ENCODE peak calls at places on chromosome 6, in six cellular contexts. One of them, this sample, is unnamed. For H3K27me3, the result is how much of the 10 kb centered on the place peaks cover.

GRCh38 chr6:124339610-124340339 is 536.1 kb downstream of the NKAIN2 start:
- DNase-seq in heart left ventricle: no peak
- DNase-seq in tibial artery: no peak
- DNase-seq in lower lobe of right lung: no peak
- DNase-seq in PC-3: no peak
- DNase-seq in sigmoid colon: no peak
- DNase-seq in this sample: no peak

GRCh38 chr6:147287869-147288271 is 83.7 kb downstream of the STXBP5 start:
- DNase-seq in heart left ventricle: no peak
- DNase-seq in tibial artery: no peak
- DNase-seq in lower lobe of right lung: no peak
- DNase-seq in PC-3: peak
- DNase-seq in sigmoid colon: no peak
- DNase-seq in this sample: peak

GRCh38 chr6:61809004-61809595 is 476.9 kb downstream of the KHDRBS2 start:
- DNase-seq in heart left ventricle: no peak
- DNase-seq in tibial artery: no peak
- DNase-seq in lower lobe of right lung: no peak
- DNase-seq in PC-3: peak
- DNase-seq in sigmoid colon: no peak
- DNase-seq in this sample: peak

GRCh38 chr6:81476881-81477280 is 275.6 kb downstream of the TENT5A start:
- DNase-seq in heart left ventricle: no peak
- DNase-seq in tibial artery: no peak
- DNase-seq in lower lobe of right lung: no peak
- DNase-seq in PC-3: peak
- DNase-seq in sigmoid colon: no peak
- DNase-seq in this sample: peak

GRCh38 chr6:53855940-53856339 is 61.1 kb downstream of the LRRC1 start:
- DNase-seq in heart left ventricle: no peak
- DNase-seq in tibial artery: no peak
- DNase-seq in lower lobe of right lung: no peak
- DNase-seq in PC-3: no peak
- DNase-seq in sigmoid colon: no peak
- DNase-seq in this sample: no peak

GRCh38 chr6:15621203-15622044 is 41.4 kb downstream of the DTNBP1 start:
- DNase-seq in heart left ventricle: peak
- DNase-seq in tibial artery: no peak
- DNase-seq in lower lobe of right lung: peak
- DNase-seq in PC-3: no peak
- DNase-seq in sigmoid colon: peak
- DNase-seq in this sample: peak

GRCh38 chr6:133646021-133646682 is 242.8 kb upstream of the TCF21 start:
- DNase-seq in heart left ventricle: no peak
- DNase-seq in tibial artery: no peak
- DNase-seq in lower lobe of right lung: no peak
- DNase-seq in PC-3: peak
- DNase-seq in sigmoid colon: no peak
- DNase-seq in this sample: peak

GRCh38 chr6:108361312-108361932 is 66.6 kb downstream of the AFG1L start:
- DNase-seq in heart left ventricle: no peak
- DNase-seq in tibial artery: no peak
- DNase-seq in lower lobe of right lung: no peak
- DNase-seq in PC-3: no peak
- DNase-seq in sigmoid colon: no peak
- DNase-seq in this sample: no peak

GRCh38 chr6:2949536-2950083 is 21.8 kb downstream of the SERPINB6 start:
- DNase-seq in heart left ventricle: no peak
- DNase-seq in tibial artery: no peak
- DNase-seq in lower lobe of right lung: no peak
- DNase-seq in PC-3: no peak
- DNase-seq in sigmoid colon: no peak
- DNase-seq in this sample: no peak

GRCh38 chr6:157988700-157989063 is 7.0 kb downstream of the SYNJ2 start:
- DNase-seq in heart left ventricle: no peak
- DNase-seq in tibial artery: no peak
- DNase-seq in lower lobe of right lung: no peak
- DNase-seq in PC-3: no peak
- DNase-seq in sigmoid colon: peak
- DNase-seq in this sample: no peak

GRCh38 chr6:25359191-25359861 is 80.2 kb downstream of the CARMIL1 start:
- DNase-seq in heart left ventricle: peak
- DNase-seq in tibial artery: no peak
- DNase-seq in lower lobe of right lung: no peak
- DNase-seq in PC-3: peak
- DNase-seq in sigmoid colon: peak
- DNase-seq in this sample: peak

GRCh38 chr6:14079433-14079832 is 38.1 kb upstream of the CD83 start:
- DNase-seq in heart left ventricle: peak
- DNase-seq in tibial artery: no peak
- DNase-seq in lower lobe of right lung: no peak
- DNase-seq in PC-3: peak
- DNase-seq in sigmoid colon: no peak
- DNase-seq in this sample: peak

GRCh38 chr6:81895511-81896185 is 143.2 kb upstream of the TENT5A start:
- DNase-seq in heart left ventricle: no peak
- DNase-seq in tibial artery: no peak
- DNase-seq in lower lobe of right lung: no peak
- DNase-seq in PC-3: peak
- DNase-seq in sigmoid colon: no peak
- DNase-seq in this sample: peak

GRCh38 chr6:14212020-14212419 is 94.4 kb downstream of the CD83 start:
- DNase-seq in heart left ventricle: no peak
- DNase-seq in tibial artery: no peak
- DNase-seq in lower lobe of right lung: no peak
- DNase-seq in PC-3: peak
- DNase-seq in sigmoid colon: no peak
- DNase-seq in this sample: no peak

GRCh38 chr6:125679651-125680050 is 69.8 kb upstream of the HEY2 start:
- DNase-seq in heart left ventricle: no peak
- DNase-seq in tibial artery: no peak
- DNase-seq in lower lobe of right lung: no peak
- DNase-seq in PC-3: no peak
- DNase-seq in sigmoid colon: no peak
- DNase-seq in this sample: no peak

GRCh38 chr6:47168176-47168575 is 126.0 kb upstream of the ADGRF1 start:
- DNase-seq in heart left ventricle: no peak
- DNase-seq in tibial artery: peak
- DNase-seq in lower lobe of right lung: no peak
- DNase-seq in PC-3: peak
- DNase-seq in sigmoid colon: no peak
- DNase-seq in this sample: peak

GRCh38 chr6:18893540-18894269 is 506.6 kb downstream of the RNF144B start:
- DNase-seq in heart left ventricle: no peak
- DNase-seq in tibial artery: no peak
- DNase-seq in lower lobe of right lung: no peak
- DNase-seq in PC-3: no peak
- DNase-seq in sigmoid colon: no peak
- DNase-seq in this sample: no peak

GRCh38 chr6:558959-559358 is 97.9 kb downstream of the HUS1B start:
- DNase-seq in heart left ventricle: no peak
- DNase-seq in tibial artery: no peak
- DNase-seq in lower lobe of right lung: no peak
- DNase-seq in PC-3: no peak
- DNase-seq in sigmoid colon: no peak
- DNase-seq in this sample: no peak

GRCh38 chr6:33419580-33420492 is at the start of gene SYNGAP1:
- DNase-seq in heart left ventricle: peak
- DNase-seq in tibial artery: peak
- DNase-seq in lower lobe of right lung: no peak
- DNase-seq in PC-3: no peak
- DNase-seq in sigmoid colon: peak
- DNase-seq in this sample: peak

GRCh38 chr6:549901-550300 is 107.0 kb downstream of the HUS1B start:
- DNase-seq in heart left ventricle: no peak
- DNase-seq in tibial artery: no peak
- DNase-seq in lower lobe of right lung: no peak
- DNase-seq in PC-3: no peak
- DNase-seq in sigmoid colon: no peak
- DNase-seq in this sample: no peak

GRCh38 chr6:17886891-17887290 is 100.5 kb downstream of the KIF13A start:
- DNase-seq in heart left ventricle: no peak
- DNase-seq in tibial artery: no peak
- DNase-seq in lower lobe of right lung: no peak
- DNase-seq in PC-3: no peak
- DNase-seq in sigmoid colon: no peak
- DNase-seq in this sample: no peak

GRCh38 chr6:170523256-170524187 is 29.6 kb downstream of the PSMB1 start:
- DNase-seq in heart left ventricle: peak
- DNase-seq in tibial artery: no peak
- DNase-seq in lower lobe of right lung: no peak
- DNase-seq in PC-3: no peak
- DNase-seq in sigmoid colon: no peak
- DNase-seq in this sample: no peak

GRCh38 chr6:143615785-143616184 is 62.0 kb upstream of the PHACTR2 start:
- DNase-seq in heart left ventricle: no peak
- DNase-seq in tibial artery: no peak
- DNase-seq in lower lobe of right lung: no peak
- DNase-seq in PC-3: no peak
- DNase-seq in sigmoid colon: no peak
- DNase-seq in this sample: no peak

GRCh38 chr6:3929281-3929798 is 80.2 kb downstream of the FAM50B start:
- DNase-seq in heart left ventricle: no peak
- DNase-seq in tibial artery: no peak
- DNase-seq in lower lobe of right lung: no peak
- DNase-seq in PC-3: no peak
- DNase-seq in sigmoid colon: peak
- DNase-seq in this sample: peak

GRCh38 chr6:14226051-14226660 is 108.6 kb downstream of the CD83 start:
- DNase-seq in heart left ventricle: no peak
- DNase-seq in tibial artery: no peak
- DNase-seq in lower lobe of right lung: no peak
- DNase-seq in PC-3: no peak
- DNase-seq in sigmoid colon: no peak
- DNase-seq in this sample: no peak

GRCh38 chr6:37549186-37549957 is 49.7 kb upstream of the CCDC167 start:
- DNase-seq in heart left ventricle: no peak
- DNase-seq in tibial artery: no peak
- DNase-seq in lower lobe of right lung: no peak
- DNase-seq in PC-3: no peak
- DNase-seq in sigmoid colon: no peak
- DNase-seq in this sample: no peak

GRCh38 chr6:89859744-89860143 is 30.1 kb downstream of the CASP8AP2 start:
- DNase-seq in heart left ventricle: no peak
- DNase-seq in tibial artery: no peak
- DNase-seq in lower lobe of right lung: no peak
- DNase-seq in PC-3: no peak
- DNase-seq in sigmoid colon: no peak
- DNase-seq in this sample: no peak

GRCh38 chr6:89866024-89866678 is 28.1 kb upstream of the GJA10 start:
- DNase-seq in heart left ventricle: no peak
- DNase-seq in tibial artery: no peak
- DNase-seq in lower lobe of right lung: no peak
- DNase-seq in PC-3: no peak
- DNase-seq in sigmoid colon: no peak
- DNase-seq in this sample: no peak

GRCh38 chr6:89862698-89863097 is 31.6 kb upstream of the GJA10 start:
- DNase-seq in heart left ventricle: no peak
- DNase-seq in tibial artery: no peak
- DNase-seq in lower lobe of right lung: no peak
- DNase-seq in PC-3: no peak
- DNase-seq in sigmoid colon: no peak
- DNase-seq in this sample: no peak

GRCh38 chr6:89862281-89862680 is 32.0 kb upstream of the GJA10 start:
- DNase-seq in heart left ventricle: no peak
- DNase-seq in tibial artery: no peak
- DNase-seq in lower lobe of right lung: no peak
- DNase-seq in PC-3: no peak
- DNase-seq in sigmoid colon: no peak
- DNase-seq in this sample: no peak
- H3K27me3 ChIP-seq in heart left ventricle: under half
- H3K27me3 ChIP-seq in tibial artery: under half
- H3K27me3 ChIP-seq in lower lobe of right lung: under half
- H3K27me3 ChIP-seq in PC-3: under half
- H3K27me3 ChIP-seq in sigmoid colon: under half
- H3K27me3 ChIP-seq in this sample: under half

GRCh38 chr6:155171109-155171746 is 92.6 kb upstream of the CLDN20 start:
- DNase-seq in heart left ventricle: peak
- DNase-seq in tibial artery: peak
- DNase-seq in lower lobe of right lung: no peak
- DNase-seq in PC-3: peak
- DNase-seq in sigmoid colon: peak
- DNase-seq in this sample: peak
- H3K4me3 ChIP-seq in heart left ventricle: no peak
- H3K4me3 ChIP-seq in tibial artery: no peak
- H3K4me3 ChIP-seq in lower lobe of right lung: peak
- H3K4me3 ChIP-seq in PC-3: peak
- H3K4me3 ChIP-seq in sigmoid colon: no peak
- H3K4me3 ChIP-seq in this sample: peak

GRCh38 chr6:168302534-168302933 is 17.0 kb downstream of the DACT2 start:
- DNase-seq in heart left ventricle: no peak
- DNase-seq in tibial artery: peak
- DNase-seq in lower lobe of right lung: no peak
- DNase-seq in PC-3: no peak
- DNase-seq in sigmoid colon: no peak
- DNase-seq in this sample: no peak

GRCh38 chr6:168299541-168300511 is 19.8 kb downstream of the DACT2 start:
- DNase-seq in heart left ventricle: no peak
- DNase-seq in tibial artery: peak
- DNase-seq in lower lobe of right lung: no peak
- DNase-seq in PC-3: no peak
- DNase-seq in sigmoid colon: no peak
- DNase-seq in this sample: no peak

GRCh38 chr6:168300975-168301647 is 18.5 kb downstream of the DACT2 start:
- DNase-seq in heart left ventricle: no peak
- DNase-seq in tibial artery: peak
- DNase-seq in lower lobe of right lung: no peak
- DNase-seq in PC-3: no peak
- DNase-seq in sigmoid colon: no peak
- DNase-seq in this sample: no peak

GRCh38 chr6:168303982-168304751 is 15.4 kb downstream of the DACT2 start:
- DNase-seq in heart left ventricle: no peak
- DNase-seq in tibial artery: peak
- DNase-seq in lower lobe of right lung: no peak
- DNase-seq in PC-3: no peak
- DNase-seq in sigmoid colon: no peak
- DNase-seq in this sample: no peak

GRCh38 chr6:168301648-168302398 is 17.8 kb downstream of the DACT2 start:
- DNase-seq in heart left ventricle: no peak
- DNase-seq in tibial artery: peak
- DNase-seq in lower lobe of right lung: no peak
- DNase-seq in PC-3: no peak
- DNase-seq in sigmoid colon: no peak
- DNase-seq in this sample: no peak
- H3K27me3 ChIP-seq in heart left ventricle: under half
- H3K27me3 ChIP-seq in tibial artery: under half
- H3K27me3 ChIP-seq in lower lobe of right lung: under half
- H3K27me3 ChIP-seq in PC-3: half or more
- H3K27me3 ChIP-seq in sigmoid colon: under half
- H3K27me3 ChIP-seq in this sample: under half

DNA sequence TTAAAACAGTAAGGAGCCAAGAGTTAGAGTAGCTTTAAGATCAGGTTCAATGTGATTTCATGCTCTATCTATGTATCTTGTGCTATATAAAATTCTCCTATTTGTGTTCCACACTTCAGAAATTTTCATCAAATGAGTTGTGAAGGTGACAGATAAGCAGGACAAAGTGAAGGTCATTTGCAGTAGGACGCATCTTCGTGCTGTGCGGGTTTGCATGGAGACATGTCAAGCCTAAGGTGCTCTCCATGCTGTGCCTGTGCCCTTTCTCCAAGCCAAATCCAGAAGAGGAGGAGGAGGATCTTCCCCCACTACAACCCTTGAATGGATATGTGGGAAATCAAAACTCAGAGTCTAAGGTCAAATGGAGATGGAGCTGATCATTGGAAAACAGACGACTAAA is 147.3 kb upstream of the NEDD9 start:
- DNase-seq in heart left ventricle: no peak
- DNase-seq in tibial artery: no peak
- DNase-seq in lower lobe of right lung: no peak
- DNase-seq in PC-3: no peak
- DNase-seq in sigmoid colon: no peak
- DNase-seq in this sample: no peak
- H3K4me3 ChIP-seq in heart left ventricle: no peak
- H3K4me3 ChIP-seq in tibial artery: no peak
- H3K4me3 ChIP-seq in lower lobe of right lung: peak
- H3K4me3 ChIP-seq in PC-3: no peak
- H3K4me3 ChIP-seq in sigmoid colon: no peak
- H3K4me3 ChIP-seq in this sample: no peak

This sample was measured in brain microvascular endothelial cell.